ENCODE peak calls at places on chromosomes 12 and 14, in five cellular contexts. One of them, this sample, is unnamed.

GRCh38 chr12:118641249-118641648 is 264.9 kb downstream of the SUDS3 start:
- DNase-seq in CD8-positive, alpha-beta T cell: no peak
- DNase-seq in left ventricle myocardium inferior: no peak
- DNase-seq in mammary epithelial cell: no peak
- DNase-seq in lower leg skin: no peak
- DNase-seq in this sample: no peak

GRCh38 chr14:99173086-99173485 is 98.9 kb downstream of the BCL11B start:
- DNase-seq in CD8-positive, alpha-beta T cell: no peak
- DNase-seq in left ventricle myocardium inferior: no peak
- DNase-seq in lower leg skin: peak; percentile 77
- DNase-seq in mammary epithelial cell: no peak
- DNase-seq in this sample: no peak

GRCh38 chr12:22670762-22671161 is 45.8 kb downstream of the ETNK1 start:
- DNase-seq in left ventricle myocardium inferior: no peak
- DNase-seq in CD8-positive, alpha-beta T cell: no peak
- DNase-seq in mammary epithelial cell: no peak
- DNase-seq in lower leg skin: no peak
- DNase-seq in this sample: no peak

GRCh38 chr12:116389990-116390655 is 112.6 kb upstream of the MED13L start:
- DNase-seq in lower leg skin: no peak
- DNase-seq in left ventricle myocardium inferior: no peak
- DNase-seq in CD8-positive, alpha-beta T cell: no peak
- DNase-seq in mammary epithelial cell: peak; percentile 97
- DNase-seq in this sample: no peak

GRCh38 chr12:63292476-63293228 is 141.7 kb upstream of the AVPR1A start:
- DNase-seq in lower leg skin: no peak
- DNase-seq in CD8-positive, alpha-beta T cell: no peak
- DNase-seq in left ventricle myocardium inferior: no peak
- DNase-seq in mammary epithelial cell: no peak
- DNase-seq in this sample: no peak

GRCh38 chr12:29533815-29534489 is 36.5 kb upstream of the OVCH1 start:
- DNase-seq in CD8-positive, alpha-beta T cell: no peak
- DNase-seq in lower leg skin: no peak
- DNase-seq in left ventricle myocardium inferior: no peak
- DNase-seq in mammary epithelial cell: no peak
- DNase-seq in this sample: no peak

GRCh38 chr12:38490941-38491340 is 174.4 kb downstream of the ALG10B start:
- DNase-seq in mammary epithelial cell: peak; percentile 9
- DNase-seq in left ventricle myocardium inferior: no peak
- DNase-seq in lower leg skin: no peak
- DNase-seq in CD8-positive, alpha-beta T cell: no peak
- DNase-seq in this sample: no peak

GRCh38 chr14:94408546-94409095 is 20.2 kb upstream of the SERPINA1 start:
- DNase-seq in CD8-positive, alpha-beta T cell: no peak
- DNase-seq in mammary epithelial cell: no peak
- DNase-seq in left ventricle myocardium inferior: no peak
- DNase-seq in lower leg skin: no peak
- DNase-seq in this sample: no peak

GRCh38 chr12:65140738-65141137 is 19.6 kb upstream of the WIF1 start:
- DNase-seq in CD8-positive, alpha-beta T cell: no peak
- DNase-seq in left ventricle myocardium inferior: no peak
- DNase-seq in lower leg skin: no peak
- DNase-seq in mammary epithelial cell: no peak
- DNase-seq in this sample: no peak

GRCh38 chr12:11969437-11970154 is 101.1 kb upstream of the BCL2L14 start:
- DNase-seq in mammary epithelial cell: no peak
- DNase-seq in left ventricle myocardium inferior: no peak
- DNase-seq in lower leg skin: no peak
- DNase-seq in CD8-positive, alpha-beta T cell: no peak
- DNase-seq in this sample: no peak

GRCh38 chr12:13209279-13210021 is 12.9 kb downstream of the EMP1 start:
- DNase-seq in CD8-positive, alpha-beta T cell: no peak
- DNase-seq in mammary epithelial cell: no peak
- DNase-seq in lower leg skin: no peak
- DNase-seq in left ventricle myocardium inferior: no peak
- DNase-seq in this sample: no peak

GRCh38 chr14:93006484-93007128 is 83.7 kb downstream of the CHGA start:
- DNase-seq in lower leg skin: no peak
- DNase-seq in mammary epithelial cell: no peak
- DNase-seq in left ventricle myocardium inferior: no peak
- DNase-seq in CD8-positive, alpha-beta T cell: no peak
- DNase-seq in this sample: no peak

GRCh38 chr12:31813305-31813704 is 84.5 kb upstream of the AMN1 start:
- DNase-seq in mammary epithelial cell: peak; percentile 1
- DNase-seq in CD8-positive, alpha-beta T cell: no peak
- DNase-seq in left ventricle myocardium inferior: no peak
- DNase-seq in lower leg skin: no peak
- DNase-seq in this sample: no peak

GRCh38 chr14:54857830-54858269 is 44.8 kb downstream of the GCH1 start:
- DNase-seq in left ventricle myocardium inferior: no peak
- DNase-seq in CD8-positive, alpha-beta T cell: no peak
- DNase-seq in mammary epithelial cell: no peak
- DNase-seq in lower leg skin: no peak
- DNase-seq in this sample: no peak

GRCh38 chr14:65838565-65838964 is 426.0 kb downstream of the FUT8 start:
- DNase-seq in mammary epithelial cell: no peak
- DNase-seq in lower leg skin: no peak
- DNase-seq in left ventricle myocardium inferior: no peak
- DNase-seq in CD8-positive, alpha-beta T cell: no peak
- DNase-seq in this sample: no peak

GRCh38 chr14:34933301-34933700 is 49.5 kb upstream of the SRP54 start:
- DNase-seq in CD8-positive, alpha-beta T cell: no peak
- DNase-seq in lower leg skin: no peak
- DNase-seq in left ventricle myocardium inferior: no peak
- DNase-seq in mammary epithelial cell: no peak
- DNase-seq in this sample: no peak

GRCh38 chr14:34931206-34931605 is 51.6 kb upstream of the SRP54 start:
- DNase-seq in left ventricle myocardium inferior: no peak
- DNase-seq in mammary epithelial cell: peak; percentile 8
- DNase-seq in lower leg skin: no peak
- DNase-seq in CD8-positive, alpha-beta T cell: peak; percentile 9
- DNase-seq in this sample: no peak

GRCh38 chr14:34935552-34935951 is 47.2 kb upstream of the SRP54 start:
- DNase-seq in CD8-positive, alpha-beta T cell: no peak
- DNase-seq in lower leg skin: no peak
- DNase-seq in left ventricle myocardium inferior: no peak
- DNase-seq in mammary epithelial cell: no peak
- DNase-seq in this sample: no peak

GRCh38 chr14:34926552-34926951 is 51.4 kb upstream of the BAZ1A start:
- DNase-seq in lower leg skin: no peak
- DNase-seq in mammary epithelial cell: no peak
- DNase-seq in CD8-positive, alpha-beta T cell: no peak
- DNase-seq in left ventricle myocardium inferior: no peak
- DNase-seq in this sample: no peak

GRCh38 chr14:34930591-34931069 is 52.2 kb upstream of the SRP54 start:
- DNase-seq in lower leg skin: no peak
- DNase-seq in left ventricle myocardium inferior: no peak
- DNase-seq in mammary epithelial cell: no peak
- DNase-seq in CD8-positive, alpha-beta T cell: no peak
- DNase-seq in this sample: no peak
- H3K4me3 ChIP-seq in lower leg skin: no peak overlapping the region
- H3K4me3 ChIP-seq in left ventricle myocardium inferior: no peak overlapping the region
- H3K4me3 ChIP-seq in mammary epithelial cell: no peak overlapping the region
- H3K4me3 ChIP-seq in CD8-positive, alpha-beta T cell: peak overlapping the region; percentile 4
- H3K4me3 ChIP-seq in this sample: no peak overlapping the region

GRCh38 chr14:73289308-73289707 is 52.0 kb downstream of the PAPLN start:
- DNase-seq in mammary epithelial cell: no peak
- DNase-seq in lower leg skin: no peak
- DNase-seq in left ventricle myocardium inferior: no peak
- DNase-seq in CD8-positive, alpha-beta T cell: no peak
- DNase-seq in this sample: no peak

GRCh38 chr14:73290279-73290678 is 53.0 kb downstream of the PAPLN start:
- DNase-seq in CD8-positive, alpha-beta T cell: no peak
- DNase-seq in lower leg skin: no peak
- DNase-seq in left ventricle myocardium inferior: no peak
- DNase-seq in mammary epithelial cell: no peak
- DNase-seq in this sample: no peak

GRCh38 chr14:73289729-73290128 is 52.4 kb downstream of the PAPLN start:
- DNase-seq in mammary epithelial cell: no peak
- DNase-seq in left ventricle myocardium inferior: no peak
- DNase-seq in lower leg skin: no peak
- DNase-seq in CD8-positive, alpha-beta T cell: no peak
- DNase-seq in this sample: no peak

GRCh38 chr14:73293782-73294781 is 56.8 kb downstream of the PAPLN start:
- DNase-seq in CD8-positive, alpha-beta T cell: no peak
- DNase-seq in left ventricle myocardium inferior: no peak
- DNase-seq in mammary epithelial cell: no peak
- DNase-seq in lower leg skin: no peak
- DNase-seq in this sample: no peak

GRCh38 chr14:73295198-73295796 is 58.0 kb downstream of the PAPLN start:
- DNase-seq in lower leg skin: no peak
- DNase-seq in left ventricle myocardium inferior: no peak
- DNase-seq in mammary epithelial cell: peak; percentile 25
- DNase-seq in CD8-positive, alpha-beta T cell: no peak
- DNase-seq in this sample: no peak
- TF ChIP-seq CTCF in lower leg skin: no peak
- TF ChIP-seq CTCF in left ventricle myocardium inferior: peak; percentile 83
- TF ChIP-seq CTCF in mammary epithelial cell: peak; percentile 66
- TF ChIP-seq CTCF in CD8-positive, alpha-beta T cell: peak; percentile 72
- TF ChIP-seq CTCF in this sample: peak; percentile 76

GRCh38 chr12:52493172-52493571 is at the start of gene KRT6A:
- DNase-seq in left ventricle myocardium inferior: no peak
- DNase-seq in lower leg skin: no peak
- DNase-seq in mammary epithelial cell: peak; percentile 98
- DNase-seq in CD8-positive, alpha-beta T cell: no peak
- DNase-seq in this sample: no peak
- H3K4me3 ChIP-seq in left ventricle myocardium inferior: no peak within 1 kb of the TSS
- H3K4me3 ChIP-seq in lower leg skin: no peak within 1 kb of the TSS
- H3K4me3 ChIP-seq in mammary epithelial cell: peak within 1 kb of the TSS; percentile 83
- H3K4me3 ChIP-seq in CD8-positive, alpha-beta T cell: no peak within 1 kb of the TSS
- H3K4me3 ChIP-seq in this sample: no peak within 1 kb of the TSS

GRCh38 chr12:1591029-1591428 is 3.4 kb downstream of the FBXL14 start:
- DNase-seq in CD8-positive, alpha-beta T cell: no peak
- DNase-seq in lower leg skin: no peak
- DNase-seq in mammary epithelial cell: peak; percentile 52
- DNase-seq in left ventricle myocardium inferior: no peak
- DNase-seq in this sample: no peak

GRCh38 chr12:1587927-1588573 is 6.3 kb downstream of the FBXL14 start:
- DNase-seq in CD8-positive, alpha-beta T cell: no peak
- DNase-seq in lower leg skin: no peak
- DNase-seq in mammary epithelial cell: no peak
- DNase-seq in left ventricle myocardium inferior: no peak
- DNase-seq in this sample: no peak

GRCh38 chr12:1588574-1588944 is 5.8 kb downstream of the FBXL14 start:
- DNase-seq in lower leg skin: no peak
- DNase-seq in CD8-positive, alpha-beta T cell: no peak
- DNase-seq in left ventricle myocardium inferior: no peak
- DNase-seq in mammary epithelial cell: no peak
- DNase-seq in this sample: no peak

GRCh38 chr12:1591543-1591942 is 2.8 kb downstream of the FBXL14 start:
- DNase-seq in lower leg skin: no peak
- DNase-seq in mammary epithelial cell: no peak
- DNase-seq in left ventricle myocardium inferior: no peak
- DNase-seq in CD8-positive, alpha-beta T cell: no peak
- DNase-seq in this sample: no peak

GRCh38 chr12:1590083-1590979 is 4.0 kb downstream of the FBXL14 start:
- DNase-seq in lower leg skin: no peak
- DNase-seq in mammary epithelial cell: peak; percentile 19
- DNase-seq in left ventricle myocardium inferior: no peak
- DNase-seq in CD8-positive, alpha-beta T cell: no peak
- DNase-seq in this sample: no peak
- TF ChIP-seq CTCF in lower leg skin: no peak
- TF ChIP-seq CTCF in mammary epithelial cell: no peak
- TF ChIP-seq CTCF in left ventricle myocardium inferior: no peak
- TF ChIP-seq CTCF in CD8-positive, alpha-beta T cell: no peak
- TF ChIP-seq CTCF in this sample: no peak

This sample was measured in Peyer's patch.